ENCODE peak calls at places on chromosome 13, in eight cellular contexts. O, C, N, K, P, E, Q and D are unnamed samples.

GRCh38 chr13:31749929-31750328 is 10.6 kb downstream of the RXFP2 start:
- DNase-seq in O (no peak), C (no peak), N (no peak), K (peak), P (no peak), E (no peak), Q (no peak), D (peak)

GRCh38 chr13:30032263-30032662 is 181.8 kb upstream of the UBL3 start:
- DNase-seq in O (no peak), C (no peak), N (no peak), K (no peak), P (no peak), E (no peak), Q (no peak), D (no peak)

GRCh38 chr13:44306401-44307192 is 67.0 kb upstream of the SERP2 start:
- DNase-seq in O (peak), C (peak), N (no peak), K (peak), P (no peak), E (peak), Q (peak), D (peak)

GRCh38 chr13:20247403-20247802 is 15.3 kb upstream of the GJB6 start:
- DNase-seq in O (no peak), C (no peak), N (no peak), K (no peak), P (no peak), E (no peak), Q (no peak), D (no peak)

GRCh38 chr13:113432509-113433270 is 20.6 kb downstream of the ADPRHL1 start:
- DNase-seq in O (no peak), C (no peak), N (no peak), K (no peak), P (no peak), E (no peak), Q (peak), D (no peak)

GRCh38 chr13:85497652-85498051 is 301.6 kb downstream of the SLITRK6 start:
- DNase-seq in O (no peak), C (no peak), N (no peak), K (peak), P (no peak), E (no peak), Q (no peak), D (peak)

GRCh38 chr13:39415003-39415402 is 188.0 kb downstream of the LHFPL6 start:
- DNase-seq in O (no peak), C (no peak), N (no peak), K (no peak), P (no peak), E (no peak), Q (no peak), D (no peak)

GRCh38 chr13:109243311-109243951 is 543.0 kb downstream of the IRS2 start:
- DNase-seq in O (no peak), C (no peak), N (no peak), K (peak), P (no peak), E (no peak), Q (no peak), D (peak)

GRCh38 chr13:51844862-51845573 is at the start of gene TMEM272:
- DNase-seq in O (no peak), C (no peak), N (no peak), K (peak), P (peak), E (peak), Q (peak), D (no peak)

GRCh38 chr13:46341112-46341711 is 45.8 kb downstream of the RUBCNL start:
- DNase-seq in O (no peak), C (no peak), N (no peak), K (peak), P (no peak), E (no peak), Q (no peak), D (no peak)

GRCh38 chr13:110138009-110138699 is 168.8 kb downstream of the COL4A1 start:
- DNase-seq in O (peak), C (peak), N (no peak), K (peak), P (peak), E (peak), Q (peak), D (no peak)

GRCh38 chr13:28658796-28659610 is at the start of gene POMP:
- DNase-seq in O (peak), C (peak), N (peak), K (peak), P (peak), E (peak), Q (peak), D (peak)

GRCh38 chr13:27170521-27171243 is 929 bp downstream of the USP12 start:
- DNase-seq in O (peak), C (no peak), N (no peak), K (peak), P (peak), E (peak), Q (peak), D (no peak)

GRCh38 chr13:40438999-40439797 is 227.2 kb downstream of the FOXO1 start:
- DNase-seq in O (no peak), C (no peak), N (no peak), K (no peak), P (no peak), E (no peak), Q (no peak), D (no peak)

GRCh38 chr13:101703838-101704237 is 251.4 kb downstream of the ITGBL1 start:
- DNase-seq in O (no peak), C (no peak), N (no peak), K (no peak), P (no peak), E (no peak), Q (no peak), D (no peak)

GRCh38 chr13:92315265-92315664 is 911.3 kb upstream of the GPC6 start:
- DNase-seq in O (no peak), C (no peak), N (no peak), K (peak), P (no peak), E (no peak), Q (no peak), D (no peak)

GRCh38 chr13:30463820-30464495 is 1.8 kb downstream of the HMGB1 start:
- DNase-seq in O (peak), C (peak), N (no peak), K (peak), P (peak), E (no peak), Q (peak), D (no peak)

GRCh38 chr13:29674532-29674931 is 79.0 kb upstream of the SLC7A1 start:
- DNase-seq in O (no peak), C (no peak), N (no peak), K (no peak), P (no peak), E (no peak), Q (no peak), D (no peak)

GRCh38 chr13:32432856-32433255 is 4.9 kb upstream of the N4BP2L1 start:
- DNase-seq in O (no peak), C (no peak), N (peak), K (no peak), P (no peak), E (no peak), Q (no peak), D (no peak)

GRCh38 chr13:51518847-51519246 is 65.4 kb upstream of the WDFY2 start:
- DNase-seq in O (no peak), C (no peak), N (no peak), K (peak), P (no peak), E (no peak), Q (peak), D (no peak)

GRCh38 chr13:60146491-60146890 is 17.2 kb downstream of the DIAPH3 start:
- DNase-seq in O (no peak), C (no peak), N (no peak), K (no peak), P (no peak), E (no peak), Q (no peak), D (no peak)

GRCh38 chr13:40103864-40104263 is 448.4 kb downstream of the COG6 start:
- DNase-seq in O (no peak), C (no peak), N (no peak), K (no peak), P (no peak), E (no peak), Q (no peak), D (no peak)

GRCh38 chr13:52411629-52412028 is 5.7 kb upstream of the THSD1 start:
- DNase-seq in O (no peak), C (no peak), N (no peak), K (peak), P (no peak), E (no peak), Q (no peak), D (peak)

GRCh38 chr13:102847272-102848234 is 1.7 kb downstream of the ERCC5 start:
- DNase-seq in O (no peak), C (no peak), N (peak), K (peak), P (no peak), E (no peak), Q (peak), D (no peak)

GRCh38 chr13:77545626-77546412 is 10.3 kb downstream of the SCEL start:
- DNase-seq in O (no peak), C (no peak), N (peak), K (no peak), P (no peak), E (no peak), Q (no peak), D (no peak)

GRCh38 chr13:105991622-105992254 is 543.7 kb downstream of the EFNB2 start:
- DNase-seq in O (no peak), C (no peak), N (peak), K (peak), P (no peak), E (no peak), Q (no peak), D (peak)

GRCh38 chr13:30835442-30835841 is 70.6 kb upstream of the MEDAG start:
- DNase-seq in O (no peak), C (no peak), N (no peak), K (no peak), P (no peak), E (no peak), Q (no peak), D (no peak)

GRCh38 chr13:112839347-112840105 is 129.5 kb upstream of the MCF2L start:
- DNase-seq in O (peak), C (no peak), N (no peak), K (no peak), P (no peak), E (no peak), Q (no peak), D (peak)

GRCh38 chr13:19264711-19265110 is 83.1 kb upstream of the TUBA3C start:
- DNase-seq in O (no peak), C (no peak), N (no peak), K (no peak), P (no peak), E (no peak), Q (no peak), D (no peak)